ENCODE peak calls at places on chromosomes 2 and 18, in nine cellular contexts. N, W, O, K, T, H, Z, P and V are unnamed samples.

GRCh38 chr2:28624436-28624797 is 127.2 kb upstream of the PPP1CB start:
- DNase-seq in Z (no peak), N (no peak), W (no peak), T (no peak), O (no peak), H (no peak), K (no peak), P (no peak), V (no peak)

GRCh38 chr2:156110890-156111289 is 221.6 kb downstream of the NR4A2 start:
- DNase-seq in W (no peak), Z (peak), P (no peak), H (no peak), O (peak), T (peak), N (no peak), K (no peak), V (peak)

GRCh38 chr18:48863432-48864065 is 87.2 kb downstream of the SMAD7 start:
- DNase-seq in H (no peak), N (no peak), Z (no peak), T (no peak), P (no peak), K (no peak), O (no peak), W (no peak), V (no peak)

GRCh38 chr2:78355967-78356366 is 669.5 kb upstream of the REG3G start:
- DNase-seq in O (no peak), H (no peak), N (no peak), W (no peak), K (no peak), T (no peak), P (no peak), Z (peak), V (no peak)

GRCh38 chr2:233037078-233037477 is 4.6 kb downstream of the NEU2 start:
- DNase-seq in Z (no peak), K (no peak), H (no peak), N (no peak), W (no peak), O (no peak), P (peak), T (no peak), V (no peak)

GRCh38 chr2:209426432-209426831 is 2.6 kb downstream of the MAP2 start:
- DNase-seq in P (peak), N (no peak), W (no peak), T (peak), O (no peak), K (no peak), H (no peak), Z (no peak), V (peak)

GRCh38 chr2:56334622-56335021 is 150.8 kb downstream of the CCDC85A start:
- DNase-seq in W (no peak), N (no peak), Z (no peak), P (no peak), T (no peak), O (no peak), H (no peak), K (no peak), V (no peak)

GRCh38 chr2:173432049-173432754 is 77.5 kb downstream of the CDCA7 start:
- DNase-seq in W (no peak), K (no peak), O (no peak), N (no peak), T (no peak), Z (no peak), H (no peak), P (peak), V (no peak)

GRCh38 chr2:1967242-1968210 is 223.2 kb upstream of the PXDN start:
- DNase-seq in K (no peak), O (no peak), H (no peak), Z (no peak), N (no peak), W (no peak), T (peak), P (no peak), V (peak)

GRCh38 chr2:42999391-42999811 is 207.0 kb upstream of the HAAO start:
- DNase-seq in P (no peak), W (no peak), O (peak), H (no peak), K (no peak), N (no peak), T (no peak), Z (no peak), V (no peak)

GRCh38 chr2:168470188-168470879 is 14.3 kb downstream of the CERS6 start:
- DNase-seq in K (no peak), P (no peak), Z (no peak), H (no peak), N (no peak), T (peak), O (no peak), W (no peak), V (no peak)

GRCh38 chr2:143128681-143129580 is at the start of gene ARHGAP15:
- DNase-seq in H (no peak), W (peak), Z (peak), N (no peak), P (no peak), K (peak), O (peak), T (no peak), V (no peak)

GRCh38 chr2:222504191-222504590 is 79.8 kb downstream of the SGPP2 start:
- DNase-seq in Z (no peak), P (no peak), O (no peak), N (no peak), W (no peak), T (no peak), H (no peak), K (no peak), V (no peak)

GRCh38 chr2:97740590-97741182 is 27.3 kb downstream of the ZAP70 start:
- DNase-seq in O (peak), P (peak), K (peak), T (peak), W (peak), H (peak), Z (peak), N (no peak), V (peak)

GRCh38 chr2:137380610-137381009 is 583.7 kb upstream of the HNMT start:
- DNase-seq in T (no peak), N (no peak), O (no peak), P (no peak), H (no peak), K (no peak), W (no peak), Z (no peak), V (no peak)

GRCh38 chr2:47072728-47073191 is 82.3 kb downstream of the STPG4 start:
- DNase-seq in H (peak), K (no peak), N (no peak), P (no peak), Z (no peak), O (peak), W (peak), T (no peak), V (peak)

GRCh38 chr2:98807221-98807620 is 76.3 kb upstream of the MGAT4A start:
- DNase-seq in H (no peak), O (no peak), K (no peak), Z (no peak), N (no peak), T (no peak), W (no peak), P (no peak), V (no peak)

GRCh38 chr2:230684222-230685164 is 28.1 kb upstream of the CAB39 start:
- DNase-seq in P (no peak), K (no peak), N (no peak), T (no peak), W (no peak), H (no peak), O (peak), Z (no peak), V (no peak)

GRCh38 chr2:100756704-100757103 is 63.2 kb upstream of the NPAS2 start:
- DNase-seq in T (no peak), K (no peak), H (no peak), N (no peak), O (no peak), W (no peak), P (peak), Z (no peak), V (no peak)

GRCh38 chr18:69000366-69000765 is 202.5 kb downstream of the CCDC102B start:
- DNase-seq in N (no peak), K (no peak), Z (no peak), T (no peak), W (no peak), P (peak), H (no peak), O (no peak), V (no peak)

GRCh38 chr2:153940511-153940910 is 68.8 kb downstream of the GALNT13 start:
- DNase-seq in P (peak), K (no peak), N (no peak), T (peak), Z (no peak), O (no peak), H (no peak), W (no peak), V (no peak)

GRCh38 chr18:12657048-12657848 is 659 bp downstream of the SPIRE1 start:
- DNase-seq in Z (peak), N (no peak), W (peak), K (peak), T (peak), H (peak), P (peak), O (peak), V (peak)

GRCh38 chr2:206915136-206915535 is 24.2 kb upstream of the CPO start:
- DNase-seq in W (no peak), O (no peak), T (no peak), Z (peak), N (no peak), K (no peak), P (peak), H (no peak), V (no peak)

GRCh38 chr2:144524190-144524957 is 4.5 kb upstream of the ZEB2 start:
- DNase-seq in K (peak), N (no peak), O (no peak), P (peak), W (peak), H (peak), Z (peak), T (peak), V (peak)
- H3K4me3 ChIP-seq in K (no peak), N (peak), O (peak), P (peak), W (peak), H (peak), Z (peak), T (peak), V (peak)

DNA sequence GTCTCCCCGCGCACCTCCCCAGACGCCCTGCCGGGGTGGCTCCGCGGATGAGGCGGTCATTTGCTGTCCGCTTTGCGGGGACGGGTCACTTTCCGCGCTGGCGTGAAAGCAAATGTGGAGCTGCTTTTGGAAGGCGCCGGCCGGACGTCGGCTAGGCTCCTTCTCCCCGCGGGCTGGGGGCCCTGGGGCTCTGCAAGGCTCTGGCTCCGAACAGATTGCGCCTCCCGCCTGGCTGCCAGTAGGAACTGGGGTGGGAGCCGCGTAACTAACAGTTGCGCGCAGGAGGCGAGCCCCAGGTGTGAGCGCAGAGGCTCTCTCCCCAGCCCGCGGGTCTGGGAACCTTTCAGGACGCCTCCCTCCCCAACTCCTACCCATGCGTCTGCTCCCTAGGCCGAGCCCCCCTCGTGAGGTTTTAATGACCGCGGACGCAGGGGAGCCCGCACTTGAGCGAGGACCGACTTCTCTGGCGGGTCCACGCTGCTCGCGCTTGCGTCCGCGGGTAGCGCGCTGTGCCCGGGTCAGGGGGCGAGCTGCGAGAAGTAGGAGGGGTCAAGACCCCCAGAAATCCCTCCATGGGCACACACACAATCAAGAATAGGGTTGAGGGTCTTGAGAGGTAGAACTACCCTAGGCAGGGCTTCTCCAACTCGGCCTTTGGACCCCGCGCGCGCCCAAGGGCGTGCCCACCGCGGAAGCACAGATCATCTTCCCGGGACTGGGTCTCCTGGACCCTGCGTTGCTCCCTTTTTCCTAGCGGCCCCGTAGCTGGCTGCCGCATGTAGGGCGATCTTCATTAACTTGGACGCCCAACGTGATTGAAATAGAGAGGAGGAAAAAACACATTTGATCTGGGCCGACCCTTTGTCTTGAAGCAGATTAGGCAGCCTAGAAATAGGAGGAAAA is 146.8 kb downstream of the MEIS1 start:
- DNase-seq in W (peak), H (no peak), P (peak), T (peak), K (no peak), Z (no peak), O (no peak), N (no peak), V (peak)
- H3K4me3 ChIP-seq in W (no peak), H (peak), P (peak), T (peak), K (no peak), Z (no peak), O (peak), N (peak), V (peak)

GRCh38 chr2:160647967-160648685 is 154.5 kb upstream of the RBMS1 start:
- DNase-seq in T (no peak), Z (no peak), O (no peak), H (peak), W (peak), K (no peak), N (no peak), P (no peak), V (peak)
- H3K4me3 ChIP-seq in T (no peak), Z (no peak), O (no peak), H (peak), W (peak), K (no peak), N (no peak), P (no peak), V (no peak)

GRCh38 chr2:119679846-119680245 is 845 bp downstream of the TMEM177 start:
- DNase-seq in K (no peak), Z (peak), T (no peak), P (no peak), H (no peak), W (no peak), O (no peak), N (no peak), V (peak)

GRCh38 chr2:119679526-119679837 is 481 bp downstream of the TMEM177 start:
- DNase-seq in Z (no peak), O (no peak), P (no peak), W (no peak), H (no peak), N (no peak), K (no peak), T (no peak), V (no peak)

GRCh38 chr2:119680457-119681195 is 1.6 kb downstream of the TMEM177 start:
- DNase-seq in K (no peak), N (no peak), H (no peak), O (no peak), P (no peak), Z (no peak), T (no peak), W (no peak), V (peak)

GRCh38 chr2:119681196-119681867 is 2.3 kb downstream of the TMEM177 start:
- DNase-seq in T (no peak), P (no peak), H (no peak), O (no peak), K (no peak), N (no peak), W (no peak), Z (no peak), V (no peak)

GRCh38 chr2:119678021-119678656 is 862 bp upstream of the TMEM177 start:
- DNase-seq in W (no peak), O (peak), P (no peak), K (peak), H (no peak), N (no peak), T (no peak), Z (no peak), V (peak)
- H3K4me3 ChIP-seq in W (no peak), O (peak), P (no peak), K (peak), H (peak), N (no peak), T (no peak), Z (no peak), V (no peak)

GRCh38 chr2:72145658-72146329 is 1.9 kb downstream of the CYP26B1 start:
- DNase-seq in N (peak), P (no peak), K (no peak), H (peak), W (no peak), T (peak), Z (no peak), O (no peak), V (peak)
- H3K4me3 ChIP-seq in N (peak), P (peak), K (no peak), H (peak), W (peak), T (peak), Z (no peak), O (peak), V (peak)

DNA sequence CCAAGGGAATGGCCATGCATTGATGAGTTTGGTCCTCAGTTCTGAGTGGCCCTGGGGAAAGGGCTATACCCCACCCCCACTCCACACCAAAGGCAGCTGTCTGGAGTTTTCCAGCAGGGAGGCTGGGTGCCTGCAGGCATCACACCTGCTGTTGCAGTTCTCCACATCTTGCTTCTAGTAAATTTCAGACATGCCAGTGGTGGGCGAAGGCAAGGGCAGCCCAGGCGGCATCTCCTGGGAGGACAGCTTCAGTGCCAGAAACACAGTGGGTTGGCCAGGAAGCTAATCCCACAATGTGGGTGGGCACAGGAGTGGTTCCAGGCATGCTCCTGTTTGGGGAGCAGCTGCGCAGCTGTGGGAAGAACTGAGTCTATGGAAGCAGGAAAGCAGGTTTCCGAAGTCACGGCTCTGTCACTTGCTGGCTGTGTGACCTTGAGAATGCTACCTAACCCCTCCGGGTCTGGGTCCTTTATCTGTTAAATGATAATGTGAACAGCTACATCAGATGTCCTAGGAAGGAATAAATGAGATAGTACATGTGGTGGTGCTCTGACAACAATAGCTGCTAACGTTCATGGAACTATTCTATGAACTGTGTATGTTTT is 84.6 kb upstream of the SPTBN1 start:
- DNase-seq in N (no peak), W (no peak), K (no peak), H (no peak), O (no peak), P (no peak), Z (no peak), T (no peak), V (no peak)
- H3K4me3 ChIP-seq in N (no peak), W (no peak), K (no peak), H (no peak), O (no peak), P (no peak), Z (no peak), T (no peak), V (no peak)

DNA sequence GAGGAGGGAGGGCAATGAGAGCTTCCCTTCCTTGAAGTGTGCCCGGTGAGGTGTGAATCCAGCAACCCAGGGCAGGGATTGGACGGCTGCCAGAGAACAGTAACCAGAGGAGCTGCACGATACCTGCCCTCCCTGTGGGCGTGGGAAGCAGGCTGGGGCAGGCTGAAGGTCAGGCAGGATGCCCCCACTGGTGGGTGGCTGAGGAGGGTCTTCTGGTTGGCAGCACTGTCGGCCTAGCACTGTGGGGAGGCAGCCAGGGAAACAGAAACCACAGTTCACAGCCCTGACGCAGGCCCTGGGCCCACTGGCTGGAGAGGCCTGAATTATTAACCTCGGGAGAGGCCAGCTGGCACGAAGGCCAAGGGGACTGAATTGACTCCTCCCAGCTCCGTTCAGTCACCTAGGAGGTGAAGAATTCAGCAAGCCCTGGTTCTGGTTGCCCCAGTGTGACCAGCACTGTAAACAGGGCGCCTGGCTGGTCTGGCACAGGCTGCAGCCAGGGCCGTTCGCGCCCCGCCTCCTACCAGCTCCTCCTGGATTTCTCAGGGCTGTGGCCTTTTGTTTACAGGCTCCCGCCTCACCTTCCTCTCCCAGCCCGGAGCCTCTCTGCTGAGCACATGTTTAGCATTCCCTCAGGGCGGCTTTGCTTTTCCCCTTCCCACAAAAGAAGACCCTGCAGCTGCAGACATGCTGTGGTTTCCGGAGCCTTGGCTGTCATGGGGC is 97.7 kb downstream of the B3GNT2 start:
- DNase-seq in K (no peak), H (peak), N (peak), O (peak), T (peak), W (peak), Z (no peak), P (peak), V (peak)
- H3K4me3 ChIP-seq in K (no peak), H (no peak), N (peak), O (no peak), T (no peak), W (no peak), Z (no peak), P (no peak), V (no peak)

GRCh38 chr2:10089565-10090183 is 9.5 kb upstream of the CYS1 start:
- DNase-seq in N (no peak), H (no peak), P (no peak), W (no peak), T (no peak), Z (no peak), O (no peak), K (no peak), V (no peak)

GRCh38 chr2:10094271-10094814 is 14.1 kb upstream of the CYS1 start:
- DNase-seq in K (no peak), H (no peak), O (no peak), N (no peak), T (peak), P (no peak), W (no peak), Z (peak), V (peak)

GRCh38 chr2:10086950-10087349 is 6.7 kb upstream of the CYS1 start:
- DNase-seq in Z (no peak), H (no peak), N (no peak), W (no peak), K (no peak), P (no peak), O (no peak), T (no peak), V (no peak)

GRCh38 chr2:10087360-10087759 is 7.1 kb upstream of the CYS1 start:
- DNase-seq in K (no peak), T (no peak), Z (no peak), H (no peak), W (no peak), O (no peak), N (no peak), P (no peak), V (no peak)

DNA sequence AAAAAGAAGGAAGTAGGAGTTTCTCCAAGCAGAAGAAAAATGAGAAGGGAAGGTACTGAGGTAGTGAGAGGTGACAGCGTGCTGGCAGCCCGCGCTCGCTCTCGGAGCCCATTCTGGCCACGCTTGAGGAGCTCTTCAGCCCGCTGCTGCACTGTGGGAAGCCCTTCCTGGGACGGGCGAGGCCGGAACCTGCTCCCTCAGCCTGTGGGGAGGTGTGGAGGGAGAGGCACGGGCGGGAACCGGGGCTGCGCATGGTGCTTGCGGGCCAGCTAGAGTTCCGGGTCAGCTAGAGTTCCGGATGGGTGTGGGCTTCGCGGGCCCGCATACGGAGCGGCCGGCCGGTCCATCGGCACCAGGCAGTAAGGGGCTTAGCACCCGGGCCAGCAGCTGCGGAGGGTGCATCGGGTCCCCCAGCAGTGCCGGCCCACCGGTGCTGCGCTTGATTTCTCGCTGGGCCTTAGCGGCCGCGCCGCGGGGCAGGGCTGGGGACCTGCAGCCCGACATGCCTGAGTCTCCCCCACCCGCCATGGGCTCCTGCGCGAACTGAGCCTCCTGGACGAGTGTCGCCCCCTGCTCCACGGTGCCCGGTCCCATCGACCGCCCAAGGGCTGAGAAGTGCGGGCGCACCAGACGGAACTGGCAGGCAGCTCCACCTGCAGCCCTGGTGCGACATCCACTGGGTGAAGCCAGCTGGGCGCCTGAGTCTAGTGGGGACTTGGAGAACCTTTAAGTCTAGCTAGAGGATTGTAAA is 11.1 kb upstream of the CYS1 start:
- DNase-seq in T (peak), W (peak), Z (no peak), O (peak), N (no peak), P (no peak), H (peak), K (no peak), V (no peak)
- H3K4me3 ChIP-seq in T (no peak), W (peak), Z (no peak), O (peak), N (peak), P (no peak), H (peak), K (no peak), V (no peak)